ENCODE peak calls at places on chromosomes 7 and 10, in seven cellular contexts. I, E, Y, N, F, L and A are unnamed samples.

GRCh38 chr7:142908921-142909870 is 23.7 kb upstream of the TRPV6 start:
- DNase-seq in I (no peak), E (no peak), Y (no peak), N (no peak), F (no peak), L (no peak), A (no peak)

GRCh38 chr7:28144266-28144665 is 36.3 kb downstream of the JAZF1 start:
- DNase-seq in I (no peak), E (no peak), Y (no peak), N (no peak), F (peak), L (no peak), A (no peak)

GRCh38 chr7:133364959-133365680 is 112.2 kb downstream of the EXOC4 start:
- DNase-seq in I (no peak), E (no peak), Y (no peak), N (no peak), F (no peak), L (no peak), A (no peak)

GRCh38 chr10:128405450-128405849 is 279.2 kb upstream of the MKI67 start:
- DNase-seq in I (no peak), E (no peak), Y (no peak), N (no peak), F (no peak), L (no peak), A (no peak)

GRCh38 chr7:65382452-65382851 is 8.8 kb downstream of the ZNF92 start:
- DNase-seq in I (no peak), E (no peak), Y (no peak), N (no peak), F (no peak), L (no peak), A (no peak)

GRCh38 chr7:69412331-69413146 is 185.7 kb upstream of the AUTS2 start:
- DNase-seq in I (peak), E (no peak), Y (peak), N (no peak), F (no peak), L (no peak), A (no peak)

GRCh38 chr10:93180402-93181040 is 106.8 kb downstream of the CYP26A1 start:
- DNase-seq in I (peak), E (no peak), Y (peak), N (no peak), F (no peak), L (no peak), A (no peak)

GRCh38 chr10:79435271-79436065 is 10.0 kb downstream of the ZCCHC24 start:
- DNase-seq in I (no peak), E (no peak), Y (peak), N (no peak), F (no peak), L (no peak), A (no peak)

GRCh38 chr7:39313958-39314357 is 252.2 kb upstream of the YAE1 start:
- DNase-seq in I (no peak), E (no peak), Y (no peak), N (no peak), F (no peak), L (no peak), A (no peak)

GRCh38 chr10:9634466-9634865 is 1383.2 kb upstream of the CELF2 start:
- DNase-seq in I (no peak), E (no peak), Y (no peak), N (no peak), F (no peak), L (no peak), A (no peak)

GRCh38 chr7:120320218-120320961 is 47.4 kb downstream of the KCND2 start:
- DNase-seq in I (no peak), E (no peak), Y (no peak), N (no peak), F (no peak), L (no peak), A (no peak)